ENCODE peak calls at places on chromosomes 5 and 9, in ten cellular contexts. M is A549; X is heart left ventricle; Z is IMR-90; N is uterus; I is CD4-positive, alpha-beta T cell; K is suprapubic skin; Y is astrocyte of the spinal cord; T is choroid plexus epithelial cell; L is cardiac muscle cell. J is an unnamed sample.

GRCh38 chr5:171505473-171506043 is 86.1 kb downstream of the FGF18 start:
- DNase-seq in M (no peak), X (no peak), Z (no peak), N (no peak), I (no peak), K (no peak), Y (no peak), T (no peak), L (no peak), J (no peak)

GRCh38 chr5:82793808-82794419 is 283.3 kb downstream of the TMEM167A start:
- DNase-seq in M (peak; percentile 36), X (no peak), Z (peak; percentile 20), N (no peak), I (peak; percentile 10), K (no peak), Y (peak; percentile 18), T (peak; percentile 47), L (peak; percentile 37), J (no peak)

GRCh38 chr9:36192196-36192595 is 1.5 kb downstream of the CLTA start:
- DNase-seq in M (no peak), X (no peak), Z (peak; percentile 20), N (no peak), I (no peak), K (no peak), Y (no peak), T (peak; percentile 22), L (no peak), J (no peak)

GRCh38 chr5:95178046-95178651 is 106.7 kb downstream of the MCTP1 start:
- DNase-seq in M (peak; percentile 32), X (no peak), Z (no peak), N (no peak), I (no peak), K (no peak), Y (peak; percentile 98), T (peak; percentile 82), L (no peak), J (no peak)

GRCh38 chr5:39076757-39077475 is 2.7 kb upstream of the RICTOR start:
- DNase-seq in M (peak; percentile 70), X (no peak), Z (peak; percentile 56), N (no peak), I (no peak), K (no peak), Y (peak; percentile 36), T (peak; percentile 53), L (no peak), J (no peak)

GRCh38 chr5:32953694-32954093 is 242.6 kb downstream of the NPR3 start:
- DNase-seq in M (no peak), X (no peak), Z (no peak), N (no peak), I (no peak), K (no peak), Y (no peak), T (no peak), L (no peak), J (no peak)

GRCh38 chr5:87243161-87243877 is 24.4 kb upstream of the RASA1 start:
- DNase-seq in M (peak; percentile 57), X (no peak), Z (peak; percentile 88), N (no peak), I (no peak), K (no peak), Y (peak; percentile 73), T (peak; percentile 85), L (peak; percentile 77), J (no peak)

GRCh38 chr5:171633776-171634470 is 151.7 kb upstream of the SMIM23 start:
- DNase-seq in M (no peak), X (no peak), Z (no peak), N (no peak), I (no peak), K (no peak), Y (no peak), T (no peak), L (no peak), J (no peak)

GRCh38 chr9:18747590-18747989 is 273.6 kb downstream of the ADAMTSL1 start:
- DNase-seq in M (no peak), X (no peak), Z (peak; percentile 5), N (no peak), I (no peak), K (no peak), Y (peak; percentile 16), T (no peak), L (peak; percentile 4), J (no peak)

GRCh38 chr5:69368458-69369368 is 607 bp downstream of the AK6 start:
- DNase-seq in M (peak; percentile 3), X (no peak), Z (peak; percentile 54), N (peak; percentile 17), I (no peak), K (no peak), Y (peak; percentile 19), T (peak; percentile 10), L (peak; percentile 49), J (no peak)

GRCh38 chr5:170306381-170306790 is 8.8 kb upstream of the LCP2 start:
- DNase-seq in M (peak; percentile 12), X (no peak), Z (peak; percentile 0), N (peak; percentile 80), I (no peak), K (peak; percentile 86), Y (peak; percentile 15), T (peak; percentile 76), L (peak; percentile 85), J (no peak)
- TF ChIP-seq CTCF in M (no peak), X (no peak), Z (no peak), N (no peak), I (no peak), K (no peak), Y (no peak), T (no peak), L (no peak), J (no peak)

DNA sequence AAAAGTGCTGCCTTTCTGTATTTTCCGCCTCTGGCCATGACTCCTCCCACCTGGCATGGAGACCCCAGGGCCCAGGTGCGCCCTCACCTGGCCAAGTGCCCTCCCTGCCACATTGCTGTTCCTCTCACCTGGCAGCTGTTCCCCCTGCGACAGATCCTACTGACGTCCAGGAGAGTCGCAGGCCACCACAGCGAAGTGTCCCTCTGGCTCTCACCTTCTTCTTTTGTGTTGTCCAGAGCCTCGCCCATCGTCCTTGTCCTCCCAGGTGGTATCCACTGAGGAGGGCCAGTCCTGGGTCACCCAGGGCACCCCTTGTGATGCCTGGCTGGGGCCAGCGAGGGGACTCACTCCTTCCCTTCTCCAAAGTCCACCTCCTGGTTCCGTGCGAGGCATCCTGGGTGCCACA is 2.6 kb downstream of the NKD2 start:
- DNase-seq in M (peak; percentile 53), X (peak; percentile 52), Z (no peak), N (no peak), I (no peak), K (peak; percentile 55), Y (no peak), T (peak; percentile 8), L (peak; percentile 28), J (peak; percentile 56)
- TF ChIP-seq CTCF in M (peak; percentile 53), X (peak; percentile 17), Z (no peak), N (no peak), I (peak; percentile 35), K (peak; percentile 27), Y (peak; percentile 37), T (peak; percentile 30), L (peak; percentile 38), J (peak; percentile 36)

DNA sequence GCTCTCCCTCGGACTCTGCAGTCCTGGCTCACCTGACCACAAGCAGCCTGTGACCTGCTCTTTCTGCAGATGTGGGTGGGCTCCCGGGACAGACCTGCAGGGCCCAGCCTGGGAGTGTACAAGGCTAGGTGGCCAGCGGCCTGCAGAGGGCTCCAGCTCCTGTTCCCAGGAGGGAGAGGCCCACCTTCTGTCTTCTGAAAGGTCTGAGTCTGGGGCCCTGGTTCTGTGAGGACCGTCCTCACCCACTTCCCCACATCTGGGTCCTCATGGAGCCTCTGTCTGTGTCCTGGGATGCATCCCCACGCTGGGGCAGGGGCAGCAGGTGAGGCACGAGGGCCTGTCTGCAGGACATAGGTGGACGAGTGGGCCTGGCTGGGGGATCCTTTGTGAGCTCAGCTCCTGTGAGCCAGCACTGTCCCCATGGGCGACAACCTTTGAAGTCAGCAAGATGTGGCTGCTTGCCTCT is 43.7 kb downstream of the PHF2 start:
- DNase-seq in M (no peak), X (no peak), Z (no peak), N (no peak), I (no peak), K (no peak), Y (no peak), T (no peak), L (no peak), J (no peak)
- TF ChIP-seq CTCF in M (no peak), X (no peak), Z (no peak), N (no peak), I (no peak), K (no peak), Y (peak; percentile 20), T (peak; percentile 18), L (no peak), J (no peak)

GRCh38 chr5:43065384-43066230 is 25.5 kb upstream of the ANXA2R start:
- DNase-seq in M (peak; percentile 64), X (peak; percentile 81), Z (peak; percentile 50), N (no peak), I (peak; percentile 49), K (peak; percentile 84), Y (peak; percentile 69), T (peak; percentile 76), L (peak; percentile 81), J (peak; percentile 85)

GRCh38 chr5:43063731-43064171 is 23.6 kb upstream of the ANXA2R start:
- DNase-seq in M (peak; percentile 76), X (no peak), Z (no peak), N (no peak), I (no peak), K (no peak), Y (peak; percentile 60), T (peak; percentile 38), L (peak; percentile 66), J (no peak)

GRCh38 chr5:43066231-43066798 is 26.2 kb upstream of the ANXA2R start:
- DNase-seq in M (peak; percentile 78), X (peak; percentile 89), Z (peak; percentile 69), N (peak; percentile 62), I (peak; percentile 72), K (peak; percentile 83), Y (peak; percentile 77), T (peak; percentile 79), L (peak; percentile 79), J (peak; percentile 88)

GRCh38 chr5:43068037-43068436 is 27.9 kb upstream of the ANXA2R start:
- DNase-seq in M (no peak), X (no peak), Z (no peak), N (no peak), I (no peak), K (no peak), Y (no peak), T (no peak), L (no peak), J (no peak)

DNA sequence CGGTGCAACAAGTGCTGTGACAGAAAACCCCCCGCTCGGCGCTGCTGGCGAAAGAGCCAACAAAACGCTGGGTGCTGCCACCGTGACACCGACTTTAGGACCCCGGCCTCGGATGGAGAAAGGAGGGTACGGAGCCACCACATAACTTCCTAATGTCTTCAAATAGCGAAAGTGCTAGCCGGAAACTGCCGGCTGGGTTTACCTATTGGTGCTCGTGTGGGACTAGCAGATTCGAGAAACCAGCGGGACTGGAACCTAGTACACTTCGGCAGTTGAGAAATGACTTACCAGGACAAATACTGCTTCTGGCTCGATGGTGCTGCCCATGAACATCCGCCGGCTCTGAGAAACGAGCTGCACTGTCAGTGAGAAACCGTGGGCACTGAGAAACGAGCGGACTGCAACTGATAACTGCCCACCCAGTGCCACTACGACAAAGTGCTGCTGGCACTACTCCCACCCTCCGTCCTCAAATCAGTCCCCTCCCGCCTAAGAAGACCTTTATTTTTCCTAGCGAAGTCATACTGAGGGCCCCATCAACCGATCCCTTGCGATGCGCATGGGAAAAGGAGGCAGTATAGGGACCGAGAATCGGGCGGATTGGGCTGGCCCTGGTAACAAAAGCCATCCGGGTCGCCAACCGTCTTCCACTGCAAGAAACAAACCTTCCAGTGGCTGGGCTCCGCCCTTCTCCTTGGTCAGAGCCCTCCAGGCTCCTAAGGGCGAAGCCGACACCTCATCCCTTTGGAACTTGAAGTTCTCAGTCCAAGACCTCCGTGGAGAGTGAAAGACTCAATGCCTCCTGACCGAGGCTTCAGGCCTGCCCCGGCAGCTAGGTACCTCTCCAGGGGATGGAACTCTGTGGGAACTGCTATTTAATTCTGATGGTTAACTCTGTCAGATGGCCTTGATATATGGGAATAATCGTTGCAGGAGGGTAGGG is 27.0 kb upstream of the ANXA2R start:
- DNase-seq in M (peak; percentile 93), X (peak; percentile 89), Z (peak; percentile 91), N (peak; percentile 89), I (peak; percentile 84), K (peak; percentile 92), Y (peak; percentile 93), T (peak; percentile 94), L (peak; percentile 92), J (peak; percentile 88)
- TF ChIP-seq CTCF in M (no peak), X (no peak), Z (no peak), N (no peak), I (no peak), K (no peak), Y (no peak), T (no peak), L (no peak), J (no peak)

J was measured in lower lobe of right lung.